ENCODE peak calls at places on chromosomes 13 and 19, in nine cellular contexts. One of them, this sample, is unnamed. For H3K27me3 and H3K4me1, the result is how much of the 10 kb centered on the place peaks cover.

GRCh38 chr13:109859898-109860297 is 73.5 kb upstream of the IRS2 start:
- DNase-seq in breast epithelium: no peak
- DNase-seq in left ventricle myocardium inferior: no peak
- DNase-seq in hepatocyte: no peak
- DNase-seq in heart right ventricle: no peak
- DNase-seq in left lung: no peak
- DNase-seq in spleen: no peak
- DNase-seq in suprapubic skin: no peak
- DNase-seq in gastrocnemius medialis: no peak
- DNase-seq in this sample: no peak

GRCh38 chr13:49347650-49348385 is 96.0 kb downstream of the CAB39L start:
- DNase-seq in gastrocnemius medialis: no peak
- DNase-seq in heart right ventricle: no peak
- DNase-seq in suprapubic skin: no peak
- DNase-seq in left lung: no peak
- DNase-seq in hepatocyte: no peak
- DNase-seq in left ventricle myocardium inferior: no peak
- DNase-seq in breast epithelium: no peak
- DNase-seq in spleen: no peak
- DNase-seq in this sample: no peak

GRCh38 chr13:109938255-109938936 is 152.0 kb upstream of the IRS2 start:
- DNase-seq in suprapubic skin: no peak
- DNase-seq in hepatocyte: peak
- DNase-seq in spleen: no peak
- DNase-seq in left ventricle myocardium inferior: no peak
- DNase-seq in breast epithelium: no peak
- DNase-seq in heart right ventricle: no peak
- DNase-seq in gastrocnemius medialis: peak
- DNase-seq in left lung: no peak
- DNase-seq in this sample: no peak

GRCh38 chr13:32496574-32497160 is 41.9 kb downstream of the N4BP2L2 start:
- DNase-seq in breast epithelium: no peak
- DNase-seq in left ventricle myocardium inferior: no peak
- DNase-seq in suprapubic skin: no peak
- DNase-seq in spleen: no peak
- DNase-seq in heart right ventricle: no peak
- DNase-seq in hepatocyte: no peak
- DNase-seq in left lung: no peak
- DNase-seq in gastrocnemius medialis: no peak
- DNase-seq in this sample: no peak

GRCh38 chr19:48967346-48968178 is 2.5 kb downstream of the FTL start:
- DNase-seq in left ventricle myocardium inferior: peak
- DNase-seq in hepatocyte: peak
- DNase-seq in suprapubic skin: no peak
- DNase-seq in breast epithelium: no peak
- DNase-seq in gastrocnemius medialis: peak
- DNase-seq in left lung: peak
- DNase-seq in spleen: peak
- DNase-seq in heart right ventricle: no peak
- DNase-seq in this sample: peak

GRCh38 chr19:8361921-8362793 is 1.8 kb upstream of the ANGPTL4 start:
- DNase-seq in breast epithelium: peak
- DNase-seq in hepatocyte: peak
- DNase-seq in left ventricle myocardium inferior: peak
- DNase-seq in gastrocnemius medialis: peak
- DNase-seq in heart right ventricle: peak
- DNase-seq in suprapubic skin: peak
- DNase-seq in left lung: peak
- DNase-seq in spleen: peak
- DNase-seq in this sample: peak

GRCh38 chr13:99356216-99357089 is 49.3 kb upstream of the GPR183 start:
- DNase-seq in left lung: no peak
- DNase-seq in left ventricle myocardium inferior: no peak
- DNase-seq in hepatocyte: no peak
- DNase-seq in breast epithelium: no peak
- DNase-seq in heart right ventricle: peak
- DNase-seq in spleen: peak
- DNase-seq in suprapubic skin: no peak
- DNase-seq in gastrocnemius medialis: no peak
- DNase-seq in this sample: peak

GRCh38 chr13:23615677-23616076 is 45.5 kb downstream of the TNFRSF19 start:
- DNase-seq in hepatocyte: no peak
- DNase-seq in heart right ventricle: no peak
- DNase-seq in left ventricle myocardium inferior: no peak
- DNase-seq in left lung: no peak
- DNase-seq in suprapubic skin: no peak
- DNase-seq in spleen: no peak
- DNase-seq in gastrocnemius medialis: no peak
- DNase-seq in breast epithelium: no peak
- DNase-seq in this sample: no peak

GRCh38 chr13:77184455-77184854 is 142.4 kb downstream of the MYCBP2 start:
- DNase-seq in gastrocnemius medialis: no peak
- DNase-seq in spleen: peak
- DNase-seq in heart right ventricle: no peak
- DNase-seq in left ventricle myocardium inferior: no peak
- DNase-seq in left lung: no peak
- DNase-seq in hepatocyte: no peak
- DNase-seq in suprapubic skin: no peak
- DNase-seq in breast epithelium: no peak
- DNase-seq in this sample: no peak

GRCh38 chr19:10692673-10693264 is 8.5 kb upstream of the QTRT1 start:
- DNase-seq in suprapubic skin: no peak
- DNase-seq in breast epithelium: no peak
- DNase-seq in left lung: no peak
- DNase-seq in hepatocyte: no peak
- DNase-seq in spleen: no peak
- DNase-seq in gastrocnemius medialis: no peak
- DNase-seq in left ventricle myocardium inferior: no peak
- DNase-seq in heart right ventricle: no peak
- DNase-seq in this sample: no peak

GRCh38 chr13:45055198-45055901 is 65.0 kb upstream of the GTF2F2 start:
- DNase-seq in left ventricle myocardium inferior: no peak
- DNase-seq in heart right ventricle: no peak
- DNase-seq in breast epithelium: no peak
- DNase-seq in left lung: no peak
- DNase-seq in spleen: no peak
- DNase-seq in suprapubic skin: no peak
- DNase-seq in gastrocnemius medialis: no peak
- DNase-seq in hepatocyte: peak
- DNase-seq in this sample: no peak

GRCh38 chr19:14145381-14145780 is 9.0 kb upstream of the ASF1B start:
- DNase-seq in suprapubic skin: no peak
- DNase-seq in hepatocyte: no peak
- DNase-seq in heart right ventricle: no peak
- DNase-seq in breast epithelium: no peak
- DNase-seq in gastrocnemius medialis: no peak
- DNase-seq in spleen: no peak
- DNase-seq in left lung: no peak
- DNase-seq in left ventricle myocardium inferior: no peak
- DNase-seq in this sample: no peak

GRCh38 chr19:10977773-10978155 is 16.9 kb downstream of the SMARCA4 start:
- DNase-seq in left lung: no peak
- DNase-seq in spleen: no peak
- DNase-seq in heart right ventricle: no peak
- DNase-seq in gastrocnemius medialis: no peak
- DNase-seq in breast epithelium: no peak
- DNase-seq in suprapubic skin: no peak
- DNase-seq in left ventricle myocardium inferior: no peak
- DNase-seq in hepatocyte: no peak
- DNase-seq in this sample: no peak

DNA sequence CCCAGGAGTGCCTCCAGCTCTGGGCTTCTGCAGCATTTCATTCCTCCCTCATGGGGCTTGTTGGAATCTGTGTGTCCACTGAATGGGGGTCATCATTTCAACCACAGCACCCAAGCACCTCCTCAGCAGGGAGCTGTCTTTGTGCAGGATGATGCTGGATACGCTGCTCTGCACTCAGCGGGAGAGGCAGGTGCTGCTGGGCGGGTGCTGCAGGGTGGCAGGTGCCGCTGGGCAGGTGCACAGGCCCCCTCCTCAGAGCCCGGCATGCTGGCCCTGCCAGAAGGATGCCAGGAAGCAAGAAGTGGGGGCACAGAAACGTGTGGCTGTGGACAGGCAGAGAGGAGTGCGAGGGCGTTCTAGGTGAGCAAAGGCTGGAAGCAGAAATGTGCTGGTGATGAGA is 121.8 kb upstream of the VSTM2B start:
- DNase-seq in breast epithelium: no peak
- DNase-seq in left ventricle myocardium inferior: no peak
- DNase-seq in left lung: no peak
- DNase-seq in spleen: no peak
- DNase-seq in hepatocyte: no peak
- DNase-seq in gastrocnemius medialis: no peak
- DNase-seq in suprapubic skin: no peak
- DNase-seq in heart right ventricle: no peak
- DNase-seq in this sample: no peak
- H3K27me3 ChIP-seq in breast epithelium: under half
- H3K27me3 ChIP-seq in left ventricle myocardium inferior: half or more
- H3K27me3 ChIP-seq in left lung: under half
- H3K27me3 ChIP-seq in spleen: under half
- H3K27me3 ChIP-seq in hepatocyte: under half
- H3K27me3 ChIP-seq in gastrocnemius medialis: under half
- H3K27me3 ChIP-seq in suprapubic skin: under half
- H3K27me3 ChIP-seq in heart right ventricle: under half
- H3K27me3 ChIP-seq in this sample: under half

GRCh38 chr19:46952874-46953273 is 66.8 kb upstream of the NPAS1 start:
- DNase-seq in left ventricle myocardium inferior: no peak
- DNase-seq in gastrocnemius medialis: no peak
- DNase-seq in suprapubic skin: no peak
- DNase-seq in left lung: no peak
- DNase-seq in breast epithelium: no peak
- DNase-seq in spleen: no peak
- DNase-seq in heart right ventricle: no peak
- DNase-seq in hepatocyte: no peak
- DNase-seq in this sample: no peak
- H3K4me1 ChIP-seq in left ventricle myocardium inferior: half or more
- H3K4me1 ChIP-seq in gastrocnemius medialis: under half
- H3K4me1 ChIP-seq in suprapubic skin: half or more
- H3K4me1 ChIP-seq in left lung: under half
- H3K4me1 ChIP-seq in breast epithelium: under half
- H3K4me1 ChIP-seq in spleen: half or more
- H3K4me1 ChIP-seq in heart right ventricle: under half
- H3K4me1 ChIP-seq in hepatocyte: under half
- H3K4me1 ChIP-seq in this sample: under half

DNA sequence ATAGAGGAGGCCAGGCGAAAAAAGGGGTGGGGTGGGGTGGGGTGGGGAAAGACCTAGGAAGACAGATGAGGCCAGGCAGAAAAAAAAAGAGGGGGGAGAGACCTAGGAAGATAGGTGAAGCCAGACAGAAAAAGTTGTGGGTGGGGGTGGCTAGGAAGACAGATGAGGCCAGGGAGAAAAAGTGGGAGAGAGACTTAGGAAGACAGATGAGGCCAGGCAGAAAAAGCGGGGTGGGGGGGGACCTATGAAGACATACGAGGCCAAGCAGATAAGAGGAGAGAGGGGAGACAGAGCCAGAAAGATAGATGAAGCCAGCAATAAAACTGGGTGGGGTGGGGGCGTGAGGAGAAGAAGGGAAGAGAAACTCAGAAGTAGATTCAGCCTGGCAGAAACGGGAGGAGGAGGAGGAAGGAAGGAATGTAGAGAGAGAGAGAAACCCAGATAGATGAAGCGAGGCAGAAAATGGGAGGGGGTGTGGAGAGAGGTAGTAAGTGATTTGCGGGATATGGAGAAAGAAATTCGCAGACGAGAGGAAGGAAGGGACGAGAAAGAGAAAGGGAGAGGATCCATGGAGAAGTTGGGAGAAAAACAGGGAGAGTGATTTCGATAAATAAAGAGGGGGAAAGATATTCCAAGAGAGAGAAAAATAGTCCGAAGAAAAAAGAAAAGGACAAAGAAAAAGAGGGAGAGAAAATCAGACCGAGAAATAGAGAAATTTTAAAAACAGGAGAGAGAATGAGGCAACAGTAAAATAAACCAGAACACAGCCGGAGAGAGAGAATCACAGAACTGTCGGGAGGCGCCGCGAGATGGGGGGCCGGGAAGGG is 12.2 kb upstream of the CACNG6 start:
- DNase-seq in gastrocnemius medialis: no peak
- DNase-seq in left ventricle myocardium inferior: no peak
- DNase-seq in heart right ventricle: no peak
- DNase-seq in left lung: no peak
- DNase-seq in hepatocyte: no peak
- DNase-seq in breast epithelium: no peak
- DNase-seq in suprapubic skin: no peak
- DNase-seq in spleen: no peak
- DNase-seq in this sample: no peak
- H3K27me3 ChIP-seq in gastrocnemius medialis: under half
- H3K27me3 ChIP-seq in left ventricle myocardium inferior: half or more
- H3K27me3 ChIP-seq in heart right ventricle: half or more
- H3K27me3 ChIP-seq in left lung: under half
- H3K27me3 ChIP-seq in hepatocyte: under half
- H3K27me3 ChIP-seq in breast epithelium: half or more
- H3K27me3 ChIP-seq in suprapubic skin: half or more
- H3K27me3 ChIP-seq in spleen: half or more
- H3K27me3 ChIP-seq in this sample: under half

GRCh38 chr19:44951179-44952159 is 3.7 kb upstream of the CLPTM1 start:
- DNase-seq in breast epithelium: peak
- DNase-seq in left ventricle myocardium inferior: no peak
- DNase-seq in spleen: no peak
- DNase-seq in hepatocyte: peak
- DNase-seq in gastrocnemius medialis: peak
- DNase-seq in heart right ventricle: peak
- DNase-seq in suprapubic skin: peak
- DNase-seq in left lung: no peak
- DNase-seq in this sample: peak

GRCh38 chr19:44949550-44949949 is 3.7 kb downstream of the APOC2 start:
- DNase-seq in gastrocnemius medialis: no peak
- DNase-seq in heart right ventricle: no peak
- DNase-seq in hepatocyte: no peak
- DNase-seq in spleen: no peak
- DNase-seq in left ventricle myocardium inferior: no peak
- DNase-seq in left lung: no peak
- DNase-seq in suprapubic skin: no peak
- DNase-seq in breast epithelium: no peak
- DNase-seq in this sample: no peak

GRCh38 chr19:44948763-44949374 is 3.0 kb downstream of the APOC2 start:
- DNase-seq in breast epithelium: no peak
- DNase-seq in heart right ventricle: no peak
- DNase-seq in spleen: no peak
- DNase-seq in suprapubic skin: no peak
- DNase-seq in hepatocyte: no peak
- DNase-seq in left ventricle myocardium inferior: no peak
- DNase-seq in left lung: no peak
- DNase-seq in gastrocnemius medialis: no peak
- DNase-seq in this sample: no peak

GRCh38 chr19:44947041-44947581 is 1.3 kb downstream of the APOC2 start:
- DNase-seq in hepatocyte: no peak
- DNase-seq in left ventricle myocardium inferior: no peak
- DNase-seq in suprapubic skin: no peak
- DNase-seq in gastrocnemius medialis: no peak
- DNase-seq in spleen: no peak
- DNase-seq in left lung: no peak
- DNase-seq in heart right ventricle: no peak
- DNase-seq in breast epithelium: no peak
- DNase-seq in this sample: no peak

DNA sequence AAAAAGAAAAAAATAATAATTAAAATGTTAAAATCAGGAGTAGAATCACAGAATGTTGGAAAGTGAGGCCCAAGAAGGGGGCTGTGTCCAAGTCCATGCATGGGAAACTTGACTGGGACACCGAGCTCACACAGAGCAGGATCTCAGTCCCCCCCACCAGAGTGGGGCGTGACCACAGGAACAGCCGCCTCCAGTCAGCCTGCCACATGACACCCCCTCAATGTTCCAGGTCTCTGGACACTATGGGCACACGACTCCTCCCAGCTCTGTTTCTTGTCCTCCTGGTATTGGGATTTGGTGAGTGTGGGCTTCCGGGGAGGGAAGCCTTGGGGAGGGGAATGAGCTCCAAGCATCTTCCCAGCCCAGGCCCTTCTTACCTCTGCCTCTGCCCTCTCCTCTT is 2.4 kb downstream of the APOC2 start:
- DNase-seq in left ventricle myocardium inferior: no peak
- DNase-seq in spleen: no peak
- DNase-seq in breast epithelium: no peak
- DNase-seq in gastrocnemius medialis: no peak
- DNase-seq in left lung: no peak
- DNase-seq in hepatocyte: peak
- DNase-seq in heart right ventricle: no peak
- DNase-seq in suprapubic skin: no peak
- DNase-seq in this sample: no peak
- H3K4me1 ChIP-seq in left ventricle myocardium inferior: under half
- H3K4me1 ChIP-seq in spleen: under half
- H3K4me1 ChIP-seq in breast epithelium: under half
- H3K4me1 ChIP-seq in gastrocnemius medialis: under half
- H3K4me1 ChIP-seq in left lung: under half
- H3K4me1 ChIP-seq in hepatocyte: under half
- H3K4me1 ChIP-seq in heart right ventricle: under half
- H3K4me1 ChIP-seq in suprapubic skin: under half
- H3K4me1 ChIP-seq in this sample: under half